ENCODE peak calls at places on chromosome 6, in five cellular contexts. E is activated T-cell treated with anti-CD3 and anti-CD28 coated beads for 1 hour, K is fibroblast of the aortic adventitia, N is Right ventricle myocardium inferior, P is fibroblast of lung. Y is an unnamed sample.
A peak's percentile ranks its signal among the peaks of the same experiment; 100 is the strongest.

GRCh38 chr6:83467620-83468036 is 36.8 kb upstream of the ME1 start:
- DNase-seq in E (no peak), K (no peak), N (peak; percentile 76), P (no peak), Y (no peak)

GRCh38 chr6:110756817-110757216 is 58.5 kb downstream of the CDK19 start:
- DNase-seq in E (no peak), K (no peak), N (no peak), P (no peak), Y (no peak)

GRCh38 chr6:26187981-26188635 is 100.9 kb downstream of the HFE start:
- DNase-seq in E (no peak), K (peak; percentile 46), N (no peak), P (peak; percentile 44), Y (peak; percentile 78)

GRCh38 chr6:52839124-52840055 is 1.2 kb downstream of the GSTA5 start:
- DNase-seq in E (peak; percentile 17), K (peak; percentile 70), N (peak; percentile 55), P (peak; percentile 45), Y (peak; percentile 72)

GRCh38 chr6:105790635-105791034 is 295.5 kb upstream of the PRDM1 start:
- DNase-seq in E (no peak), K (no peak), N (no peak), P (no peak), Y (peak; percentile 23)

GRCh38 chr6:122028933-122029332 is 370.5 kb upstream of the HSF2 start:
- DNase-seq in E (no peak), K (no peak), N (no peak), P (no peak), Y (no peak)

GRCh38 chr6:48782230-48782629 is 671.2 kb upstream of the PTCHD4 start:
- DNase-seq in E (no peak), K (no peak), N (peak; percentile 23), P (no peak), Y (no peak)

GRCh38 chr6:43012364-43012763 is 1.4 kb downstream of the MEA1 start:
- DNase-seq in E (no peak), K (no peak), N (no peak), P (no peak), Y (no peak)

GRCh38 chr6:24522090-24522820 is 27.5 kb downstream of the ALDH5A1 start:
- DNase-seq in E (no peak), K (peak; percentile 10), N (no peak), P (peak; percentile 64), Y (no peak)

GRCh38 chr6:166777096-166777630 is 150.1 kb upstream of the RPS6KA2 start:
- DNase-seq in E (no peak), K (no peak), N (no peak), P (no peak), Y (no peak)